ENCODE peak calls at places on chromosomes 13 and 19, in nine cellular contexts. One of them, this sample, is unnamed.

GRCh38 chr13:107144432-107144831 is 576.5 kb upstream of the ARGLU1 start:
- DNase-seq in left ventricle myocardium inferior: no peak
- DNase-seq in HT1080: no peak
- DNase-seq in EL: no peak
- DNase-seq in A172: peak
- DNase-seq in NCI-H2107: no peak
- DNase-seq in KG1: no peak
- DNase-seq in ACHN: peak
- DNase-seq in DMS153: no peak
- DNase-seq in this sample: peak

GRCh38 chr19:58385313-58386165 is 1.5 kb upstream of the RPS5 start:
- DNase-seq in DMS153: no peak
- DNase-seq in EL: no peak
- DNase-seq in KG1: no peak
- DNase-seq in A172: no peak
- DNase-seq in NCI-H2107: no peak
- DNase-seq in left ventricle myocardium inferior: no peak
- DNase-seq in ACHN: no peak
- DNase-seq in HT1080: no peak
- DNase-seq in this sample: no peak

GRCh38 chr19:49609499-49610092 is 18.6 kb downstream of the PRR12 start:
- DNase-seq in EL: no peak
- DNase-seq in left ventricle myocardium inferior: no peak
- DNase-seq in DMS153: no peak
- DNase-seq in NCI-H2107: no peak
- DNase-seq in A172: no peak
- DNase-seq in KG1: no peak
- DNase-seq in HT1080: no peak
- DNase-seq in ACHN: no peak
- DNase-seq in this sample: no peak

GRCh38 chr13:113182046-113182445 is 23.6 kb downstream of the PROZ start:
- DNase-seq in left ventricle myocardium inferior: no peak
- DNase-seq in NCI-H2107: no peak
- DNase-seq in KG1: no peak
- DNase-seq in ACHN: no peak
- DNase-seq in A172: no peak
- DNase-seq in HT1080: no peak
- DNase-seq in DMS153: no peak
- DNase-seq in EL: peak
- DNase-seq in this sample: no peak

GRCh38 chr13:51453959-51454703 is 1.3 kb upstream of the INTS6 start:
- DNase-seq in A172: peak
- DNase-seq in NCI-H2107: no peak
- DNase-seq in DMS153: no peak
- DNase-seq in KG1: no peak
- DNase-seq in ACHN: peak
- DNase-seq in HT1080: peak
- DNase-seq in left ventricle myocardium inferior: peak
- DNase-seq in EL: peak
- DNase-seq in this sample: peak

GRCh38 chr13:48160879-48161278 is 66.0 kb upstream of the MED4 start:
- DNase-seq in ACHN: peak
- DNase-seq in left ventricle myocardium inferior: peak
- DNase-seq in KG1: no peak
- DNase-seq in NCI-H2107: no peak
- DNase-seq in A172: peak
- DNase-seq in EL: peak
- DNase-seq in DMS153: no peak
- DNase-seq in HT1080: peak
- DNase-seq in this sample: peak

GRCh38 chr13:29567411-29567810 is 28.1 kb downstream of the SLC7A1 start:
- DNase-seq in DMS153: no peak
- DNase-seq in HT1080: no peak
- DNase-seq in EL: no peak
- DNase-seq in ACHN: no peak
- DNase-seq in A172: no peak
- DNase-seq in NCI-H2107: no peak
- DNase-seq in KG1: no peak
- DNase-seq in left ventricle myocardium inferior: no peak
- DNase-seq in this sample: peak

GRCh38 chr13:102090532-102090931 is 311.3 kb downstream of the FGF14 start:
- DNase-seq in DMS153: no peak
- DNase-seq in HT1080: no peak
- DNase-seq in A172: no peak
- DNase-seq in left ventricle myocardium inferior: no peak
- DNase-seq in NCI-H2107: no peak
- DNase-seq in EL: no peak
- DNase-seq in ACHN: no peak
- DNase-seq in KG1: no peak
- DNase-seq in this sample: no peak

GRCh38 chr13:98761979-98762616 is 9.6 kb upstream of the SLC15A1 start:
- DNase-seq in NCI-H2107: no peak
- DNase-seq in ACHN: no peak
- DNase-seq in A172: no peak
- DNase-seq in HT1080: no peak
- DNase-seq in left ventricle myocardium inferior: no peak
- DNase-seq in EL: no peak
- DNase-seq in KG1: no peak
- DNase-seq in DMS153: no peak
- DNase-seq in this sample: no peak

GRCh38 chr19:7460562-7460966 is 28.3 kb downstream of the PEX11G start:
- DNase-seq in EL: peak
- DNase-seq in NCI-H2107: no peak
- DNase-seq in left ventricle myocardium inferior: no peak
- DNase-seq in KG1: no peak
- DNase-seq in ACHN: no peak
- DNase-seq in A172: peak
- DNase-seq in HT1080: peak
- DNase-seq in DMS153: no peak
- DNase-seq in this sample: no peak

GRCh38 chr13:41568990-41569387 is 111.6 kb downstream of the RGCC start:
- DNase-seq in NCI-H2107: no peak
- DNase-seq in A172: peak
- DNase-seq in EL: peak
- DNase-seq in HT1080: no peak
- DNase-seq in DMS153: no peak
- DNase-seq in ACHN: no peak
- DNase-seq in KG1: no peak
- DNase-seq in left ventricle myocardium inferior: no peak
- DNase-seq in this sample: no peak

GRCh38 chr19:39805120-39805519 is 26.5 kb downstream of the LEUTX start:
- DNase-seq in HT1080: peak
- DNase-seq in KG1: no peak
- DNase-seq in NCI-H2107: no peak
- DNase-seq in DMS153: no peak
- DNase-seq in A172: no peak
- DNase-seq in EL: no peak
- DNase-seq in left ventricle myocardium inferior: peak
- DNase-seq in ACHN: no peak
- DNase-seq in this sample: no peak

GRCh38 chr19:49097453-49098288 is 12.4 kb downstream of the SNRNP70 start:
- DNase-seq in DMS153: peak
- DNase-seq in EL: peak
- DNase-seq in A172: peak
- DNase-seq in KG1: peak
- DNase-seq in ACHN: peak
- DNase-seq in left ventricle myocardium inferior: peak
- DNase-seq in HT1080: peak
- DNase-seq in NCI-H2107: peak
- DNase-seq in this sample: peak

GRCh38 chr13:73025212-73026012 is 33.4 kb upstream of the KLF5 start:
- DNase-seq in left ventricle myocardium inferior: no peak
- DNase-seq in NCI-H2107: no peak
- DNase-seq in EL: peak
- DNase-seq in A172: peak
- DNase-seq in HT1080: peak
- DNase-seq in ACHN: no peak
- DNase-seq in KG1: no peak
- DNase-seq in DMS153: no peak
- DNase-seq in this sample: peak

GRCh38 chr13:95552208-95552538 is 347 bp upstream of the CLDN10 start:
- DNase-seq in HT1080: no peak
- DNase-seq in A172: no peak
- DNase-seq in left ventricle myocardium inferior: no peak
- DNase-seq in DMS153: no peak
- DNase-seq in EL: no peak
- DNase-seq in NCI-H2107: no peak
- DNase-seq in ACHN: no peak
- DNase-seq in KG1: no peak
- DNase-seq in this sample: no peak

GRCh38 chr19:49064029-49064629 is 489 bp downstream of the NTF4 start:
- DNase-seq in DMS153: no peak
- DNase-seq in NCI-H2107: no peak
- DNase-seq in EL: no peak
- DNase-seq in HT1080: no peak
- DNase-seq in ACHN: no peak
- DNase-seq in left ventricle myocardium inferior: no peak
- DNase-seq in KG1: no peak
- DNase-seq in A172: no peak
- DNase-seq in this sample: peak

GRCh38 chr13:42422681-42423080 is 150.7 kb downstream of the AKAP11 start:
- DNase-seq in left ventricle myocardium inferior: no peak
- DNase-seq in DMS153: no peak
- DNase-seq in NCI-H2107: no peak
- DNase-seq in EL: no peak
- DNase-seq in A172: no peak
- DNase-seq in ACHN: no peak
- DNase-seq in HT1080: no peak
- DNase-seq in KG1: no peak
- DNase-seq in this sample: no peak

GRCh38 chr13:110916671-110917142 is 1.8 kb upstream of the ANKRD10 start:
- DNase-seq in DMS153: no peak
- DNase-seq in NCI-H2107: no peak
- DNase-seq in HT1080: no peak
- DNase-seq in KG1: no peak
- DNase-seq in left ventricle myocardium inferior: no peak
- DNase-seq in A172: peak
- DNase-seq in ACHN: peak
- DNase-seq in EL: peak
- DNase-seq in this sample: no peak

GRCh38 chr13:44413095-44413494 is 39.5 kb downstream of the SERP2 start:
- DNase-seq in DMS153: no peak
- DNase-seq in EL: no peak
- DNase-seq in left ventricle myocardium inferior: no peak
- DNase-seq in KG1: no peak
- DNase-seq in HT1080: no peak
- DNase-seq in NCI-H2107: no peak
- DNase-seq in A172: no peak
- DNase-seq in ACHN: no peak
- DNase-seq in this sample: no peak

GRCh38 chr13:21243045-21243842 is 66.8 kb downstream of the MRPL57 start:
- DNase-seq in NCI-H2107: peak
- DNase-seq in KG1: no peak
- DNase-seq in ACHN: no peak
- DNase-seq in A172: no peak
- DNase-seq in DMS153: peak
- DNase-seq in EL: no peak
- DNase-seq in left ventricle myocardium inferior: no peak
- DNase-seq in HT1080: no peak
- DNase-seq in this sample: no peak

GRCh38 chr19:2711175-2711936 is 8.9 kb upstream of the GNG7 start:
- DNase-seq in A172: peak
- DNase-seq in EL: peak
- DNase-seq in DMS153: no peak
- DNase-seq in left ventricle myocardium inferior: no peak
- DNase-seq in NCI-H2107: no peak
- DNase-seq in HT1080: peak
- DNase-seq in KG1: no peak
- DNase-seq in ACHN: peak
- DNase-seq in this sample: peak

GRCh38 chr13:25980255-25980654 is 71.6 kb downstream of the SHISA2 start:
- DNase-seq in left ventricle myocardium inferior: no peak
- DNase-seq in HT1080: peak
- DNase-seq in EL: peak
- DNase-seq in DMS153: peak
- DNase-seq in A172: peak
- DNase-seq in ACHN: peak
- DNase-seq in KG1: no peak
- DNase-seq in NCI-H2107: no peak
- DNase-seq in this sample: no peak

GRCh38 chr19:19300613-19301012 is 19.7 kb downstream of the SUGP1 start:
- DNase-seq in ACHN: no peak
- DNase-seq in NCI-H2107: no peak
- DNase-seq in A172: no peak
- DNase-seq in HT1080: no peak
- DNase-seq in left ventricle myocardium inferior: no peak
- DNase-seq in DMS153: no peak
- DNase-seq in KG1: no peak
- DNase-seq in EL: no peak
- DNase-seq in this sample: no peak

GRCh38 chr13:35700661-35701060 is 224.2 kb upstream of the MAB21L1 start:
- DNase-seq in NCI-H2107: no peak
- DNase-seq in KG1: no peak
- DNase-seq in left ventricle myocardium inferior: no peak
- DNase-seq in EL: peak
- DNase-seq in A172: no peak
- DNase-seq in ACHN: no peak
- DNase-seq in HT1080: no peak
- DNase-seq in DMS153: no peak
- DNase-seq in this sample: no peak

GRCh38 chr19:44684892-44685847 is 13.8 kb upstream of the CEACAM16 start:
- DNase-seq in KG1: no peak
- DNase-seq in left ventricle myocardium inferior: no peak
- DNase-seq in DMS153: no peak
- DNase-seq in A172: peak
- DNase-seq in ACHN: peak
- DNase-seq in HT1080: peak
- DNase-seq in EL: peak
- DNase-seq in NCI-H2107: no peak
- DNase-seq in this sample: peak

GRCh38 chr13:60134376-60134775 is 29.4 kb downstream of the DIAPH3 start:
- DNase-seq in EL: no peak
- DNase-seq in HT1080: no peak
- DNase-seq in DMS153: no peak
- DNase-seq in left ventricle myocardium inferior: no peak
- DNase-seq in A172: no peak
- DNase-seq in NCI-H2107: no peak
- DNase-seq in ACHN: peak
- DNase-seq in KG1: no peak
- DNase-seq in this sample: no peak

GRCh38 chr19:52190679-52191293 is 934 bp downstream of the PPP2R1A start:
- DNase-seq in ACHN: peak
- DNase-seq in NCI-H2107: no peak
- DNase-seq in DMS153: no peak
- DNase-seq in EL: peak
- DNase-seq in left ventricle myocardium inferior: no peak
- DNase-seq in A172: no peak
- DNase-seq in HT1080: no peak
- DNase-seq in KG1: no peak
- DNase-seq in this sample: peak

GRCh38 chr19:49387936-49388372 is at the start of gene KASH5:
- DNase-seq in EL: peak
- DNase-seq in DMS153: peak
- DNase-seq in HT1080: peak
- DNase-seq in KG1: no peak
- DNase-seq in left ventricle myocardium inferior: peak
- DNase-seq in NCI-H2107: no peak
- DNase-seq in ACHN: peak
- DNase-seq in A172: no peak
- DNase-seq in this sample: peak

GRCh38 chr19:35360880-35361420 is 2.7 kb downstream of the FFAR3 start:
- DNase-seq in left ventricle myocardium inferior: no peak
- DNase-seq in KG1: no peak
- DNase-seq in HT1080: no peak
- DNase-seq in NCI-H2107: no peak
- DNase-seq in ACHN: no peak
- DNase-seq in A172: no peak
- DNase-seq in EL: no peak
- DNase-seq in DMS153: no peak
- DNase-seq in this sample: no peak

GRCh38 chr19:2210987-2211740 is 25.0 kb downstream of the PLEKHJ1 start:
- DNase-seq in left ventricle myocardium inferior: no peak
- DNase-seq in A172: no peak
- DNase-seq in DMS153: no peak
- DNase-seq in KG1: no peak
- DNase-seq in NCI-H2107: no peak
- DNase-seq in HT1080: no peak
- DNase-seq in EL: no peak
- DNase-seq in ACHN: no peak
- DNase-seq in this sample: no peak

This sample was measured in bronchial epithelial cell.